ENCODE peak calls at places on chromosomes 4 and X, in ten cellular contexts. G is NCI-H748 treated with DMSO at 0.1 percent for 48 hours, L is Peyer's patch, H is HFF-Myc, Q is NAMALWA, F is T-helper 1 cell, T is NCI-H82, Y is EL, M is GM03348, A is amniotic stem cell. E is an unnamed sample.
A peak's percentile ranks its signal among the peaks of the same experiment; 100 is the strongest.

GRCh38 chr4:56426273-56426672 is 9.1 kb downstream of the PPAT start:
- DNase-seq in A (no peak), T (no peak), M (no peak), Q (no peak), H (no peak), L (no peak), F (no peak), Y (no peak), G (no peak), E (no peak)

GRCh38 chr4:1998296-1998695 is 10.5 kb downstream of the NELFA start:
- DNase-seq in H (no peak), F (no peak), L (no peak), G (no peak), M (no peak), T (no peak), Y (no peak), Q (no peak), A (no peak), E (no peak)

GRCh38 chr4:176622251-176622968 is 170.3 kb downstream of the VEGFC start:
- DNase-seq in G (no peak), H (no peak), Y (peak; percentile 21), Q (no peak), F (no peak), A (no peak), T (no peak), M (peak; percentile 44), L (no peak), E (peak; percentile 45)

GRCh38 chr4:152033621-152034020 is 272.8 kb upstream of the GATB start:
- DNase-seq in M (no peak), Q (no peak), Y (no peak), G (no peak), F (no peak), T (no peak), H (no peak), A (no peak), L (no peak), E (no peak)

GRCh38 chr4:106854970-106855369 is 181.1 kb downstream of the DKK2 start:
- DNase-seq in T (no peak), M (no peak), Y (no peak), L (no peak), F (no peak), Q (no peak), H (no peak), A (no peak), G (no peak), E (no peak)

GRCh38 chr4:166169111-166169510 is 296.1 kb downstream of the TLL1 start:
- DNase-seq in G (peak; percentile 13), M (no peak), L (no peak), Q (peak; percentile 38), T (peak; percentile 16), F (no peak), Y (peak; percentile 55), A (no peak), H (no peak), E (no peak)

GRCh38 chr4:84258905-84259830 is 239.9 kb downstream of the NKX6-1 start:
- DNase-seq in A (no peak), M (peak; percentile 21), L (no peak), H (no peak), Y (peak; percentile 13), Q (peak; percentile 32), F (no peak), T (peak; percentile 36), G (peak; percentile 8), E (peak; percentile 13)

GRCh38 chrX:7215842-7216241 is 67.9 kb upstream of the PUDP start:
- DNase-seq in Y (peak; percentile 59), F (no peak), H (no peak), T (no peak), L (no peak), A (no peak), M (peak; percentile 20), G (no peak), Q (no peak), E (peak; percentile 57)

GRCh38 chrX:120736989-120737388 is 107.1 kb upstream of the C1GALT1C1 start:
- DNase-seq in T (no peak), Y (peak; percentile 55), Q (no peak), L (no peak), A (no peak), H (no peak), F (no peak), G (no peak), M (no peak), E (no peak)

GRCh38 chr4:107792691-107793090 is 32.0 kb upstream of the SGMS2 start:
- DNase-seq in F (no peak), M (no peak), G (no peak), A (no peak), T (no peak), H (no peak), L (no peak), Q (no peak), Y (no peak), E (no peak)

GRCh38 chrX:39762266-39762841 is 335.4 kb downstream of the BCOR start:
- DNase-seq in F (no peak), Q (no peak), Y (peak; percentile 45), G (no peak), T (no peak), H (no peak), L (no peak), M (no peak), A (no peak), E (no peak)

GRCh38 chrX:45198301-45198700 is 2.4 kb downstream of the DIPK2B start:
- DNase-seq in T (no peak), L (no peak), A (no peak), H (no peak), F (no peak), M (peak; percentile 15), G (no peak), Y (no peak), Q (no peak), E (no peak)

GRCh38 chr4:110527156-110527555 is 51.2 kb downstream of the ENPEP start:
- DNase-seq in H (no peak), Y (no peak), F (no peak), Q (no peak), L (no peak), T (no peak), G (no peak), M (no peak), A (no peak), E (no peak)

GRCh38 chr4:45147866-45148265 is 421.5 kb upstream of the GNPDA2 start:
- DNase-seq in G (no peak), H (no peak), L (no peak), A (no peak), T (no peak), Q (no peak), F (no peak), M (no peak), Y (no peak), E (no peak)

GRCh38 chr4:121256346-121256745 is 92.2 kb upstream of the TNIP3 start:
- DNase-seq in G (no peak), M (peak; percentile 90), T (no peak), Y (peak; percentile 86), H (peak; percentile 78), F (no peak), A (peak; percentile 83), Q (no peak), L (no peak), E (peak; percentile 81)

GRCh38 chr4:184693056-184693455 is 40.8 kb downstream of the CENPU start:
- DNase-seq in T (no peak), M (no peak), A (no peak), F (no peak), L (no peak), Q (no peak), Y (no peak), H (no peak), G (no peak), E (no peak)